ENCODE peak calls at places on chromosomes 4 and X, in five cellular contexts. One of them, this sample, is unnamed.

GRCh38 chr4:185101354-185101890 is 41.6 kb upstream of the SLC25A4 start:
- DNase-seq in OCI-LY7: no peak
- DNase-seq in GM23338: no peak
- DNase-seq in fibroblast of mammary gland: no peak
- DNase-seq in tibial artery: no peak
- DNase-seq in this sample: no peak

GRCh38 chr4:158729716-158730559 is 6.7 kb upstream of the PPID start:
- DNase-seq in OCI-LY7: peak
- DNase-seq in GM23338: peak
- DNase-seq in fibroblast of mammary gland: peak
- DNase-seq in tibial artery: peak
- DNase-seq in this sample: no peak

GRCh38 chr4:171928336-171928735 is 115.1 kb downstream of the GALNTL6 start:
- DNase-seq in OCI-LY7: no peak
- DNase-seq in GM23338: no peak
- DNase-seq in fibroblast of mammary gland: no peak
- DNase-seq in tibial artery: no peak
- DNase-seq in this sample: no peak

GRCh38 chr4:119479180-119479814 is 149.3 kb downstream of the PDE5A start:
- DNase-seq in OCI-LY7: no peak
- DNase-seq in GM23338: no peak
- DNase-seq in fibroblast of mammary gland: no peak
- DNase-seq in tibial artery: no peak
- DNase-seq in this sample: no peak

GRCh38 chr4:43337707-43338106 is 445.2 kb downstream of the GRXCR1 start:
- DNase-seq in OCI-LY7: no peak
- DNase-seq in GM23338: no peak
- DNase-seq in fibroblast of mammary gland: peak
- DNase-seq in tibial artery: no peak
- DNase-seq in this sample: no peak

GRCh38 chr4:110108470-110108869 is 89.9 kb downstream of the ELOVL6 start:
- DNase-seq in OCI-LY7: peak
- DNase-seq in GM23338: no peak
- DNase-seq in fibroblast of mammary gland: no peak
- DNase-seq in tibial artery: no peak
- DNase-seq in this sample: no peak

GRCh38 chrX:33336783-33337182 is 125.4 kb upstream of the DMD start:
- DNase-seq in OCI-LY7: peak
- DNase-seq in GM23338: peak
- DNase-seq in fibroblast of mammary gland: peak
- DNase-seq in tibial artery: peak
- DNase-seq in this sample: no peak

GRCh38 chrX:97637289-97637688 is 753.6 kb downstream of the RPA4 start:
- DNase-seq in OCI-LY7: no peak
- DNase-seq in GM23338: no peak
- DNase-seq in fibroblast of mammary gland: peak
- DNase-seq in tibial artery: no peak
- DNase-seq in this sample: no peak

GRCh38 chr4:88188738-88189417 is 30.4 kb upstream of the ABCG2 start:
- DNase-seq in OCI-LY7: no peak
- DNase-seq in GM23338: no peak
- DNase-seq in fibroblast of mammary gland: no peak
- DNase-seq in tibial artery: no peak
- DNase-seq in this sample: no peak

GRCh38 chr4:187321741-187322140 is 598.1 kb upstream of the FAT1 start:
- DNase-seq in OCI-LY7: no peak
- DNase-seq in GM23338: no peak
- DNase-seq in fibroblast of mammary gland: no peak
- DNase-seq in tibial artery: no peak
- DNase-seq in this sample: no peak

GRCh38 chr4:74206088-74206826 is 48.3 kb downstream of the MTHFD2L start:
- DNase-seq in OCI-LY7: no peak
- DNase-seq in GM23338: no peak
- DNase-seq in fibroblast of mammary gland: no peak
- DNase-seq in tibial artery: no peak
- DNase-seq in this sample: no peak

GRCh38 chr4:74549936-74550335 is 105.0 kb downstream of the AREG start:
- DNase-seq in OCI-LY7: no peak
- DNase-seq in GM23338: no peak
- DNase-seq in fibroblast of mammary gland: peak
- DNase-seq in tibial artery: no peak
- DNase-seq in this sample: no peak

GRCh38 chrX:39983715-39984114 is 114.0 kb downstream of the BCOR start:
- DNase-seq in OCI-LY7: no peak
- DNase-seq in GM23338: no peak
- DNase-seq in fibroblast of mammary gland: peak
- DNase-seq in tibial artery: no peak
- DNase-seq in this sample: no peak

GRCh38 chr4:141389649-141390048 is 169.0 kb downstream of the ZNF330 start:
- DNase-seq in OCI-LY7: no peak
- DNase-seq in GM23338: peak
- DNase-seq in fibroblast of mammary gland: no peak
- DNase-seq in tibial artery: no peak
- DNase-seq in this sample: no peak

DNA sequence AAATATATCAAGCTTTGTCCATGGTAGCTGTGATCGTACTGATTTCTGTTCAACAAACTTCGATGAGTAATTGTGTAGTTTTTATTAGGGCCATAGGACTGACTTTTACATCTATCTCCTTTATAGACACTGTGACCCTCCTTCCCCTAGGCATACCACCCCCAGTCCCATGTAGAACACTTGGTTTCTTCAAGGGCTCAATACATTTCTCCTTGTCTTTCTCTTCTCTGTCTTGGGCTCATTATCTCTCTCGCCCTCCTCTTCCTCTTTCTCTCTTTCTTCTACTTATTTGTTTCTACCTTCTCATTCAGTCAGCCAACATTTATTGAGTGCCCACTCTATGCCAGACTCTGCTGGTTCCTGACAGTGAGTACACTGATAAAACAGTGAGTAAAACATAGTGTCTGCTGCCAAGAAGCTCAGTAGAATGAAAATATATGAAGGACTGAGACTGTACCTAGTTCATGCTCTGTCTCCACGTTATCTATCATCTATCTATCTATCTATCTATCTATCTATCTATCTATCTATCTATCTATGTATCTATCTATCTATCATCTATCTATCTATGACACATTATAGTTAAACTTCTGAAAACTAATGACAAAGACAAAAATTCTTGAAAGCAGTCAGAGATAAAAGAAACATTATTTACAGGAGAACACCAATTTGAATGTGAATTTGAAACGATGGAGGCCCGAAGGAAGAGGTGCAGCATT is 122.8 kb downstream of the RBMX2 start:
- DNase-seq in OCI-LY7: no peak
- DNase-seq in GM23338: no peak
- DNase-seq in fibroblast of mammary gland: no peak
- DNase-seq in tibial artery: no peak
- DNase-seq in this sample: no peak
- H3K4me3 ChIP-seq in OCI-LY7: no peak
- H3K4me3 ChIP-seq in GM23338: peak
- H3K4me3 ChIP-seq in fibroblast of mammary gland: no peak
- H3K4me3 ChIP-seq in tibial artery: peak
- H3K4me3 ChIP-seq in this sample: peak

GRCh38 chr4:24625091-24625490 is 40.7 kb upstream of the DHX15 start:
- DNase-seq in OCI-LY7: no peak
- DNase-seq in GM23338: no peak
- DNase-seq in fibroblast of mammary gland: no peak
- DNase-seq in tibial artery: no peak
- DNase-seq in this sample: no peak

GRCh38 chr4:24624381-24624780 is 40.0 kb upstream of the DHX15 start:
- DNase-seq in OCI-LY7: no peak
- DNase-seq in GM23338: no peak
- DNase-seq in fibroblast of mammary gland: no peak
- DNase-seq in tibial artery: no peak
- DNase-seq in this sample: no peak

DNA sequence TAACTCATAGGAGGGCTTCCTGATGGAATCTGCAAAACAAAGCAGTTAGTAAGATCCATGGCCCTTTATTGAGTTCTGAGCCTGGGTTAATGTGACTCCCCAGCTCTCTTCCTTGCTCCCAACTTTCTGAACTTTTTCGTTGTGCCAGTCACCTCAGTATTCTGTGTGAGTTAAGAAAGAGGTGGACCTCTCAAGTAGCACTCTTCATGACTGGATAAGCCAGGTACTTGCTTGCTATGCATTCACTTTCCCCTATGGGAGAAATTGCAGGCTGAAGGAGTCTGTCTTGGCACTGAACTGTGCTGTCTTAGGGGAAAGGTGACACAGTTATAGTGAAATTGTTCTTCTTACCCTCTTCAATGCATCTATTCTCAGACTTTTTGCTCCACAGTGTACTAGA is 38.1 kb upstream of the DHX15 start:
- DNase-seq in OCI-LY7: no peak
- DNase-seq in GM23338: no peak
- DNase-seq in fibroblast of mammary gland: no peak
- DNase-seq in tibial artery: no peak
- DNase-seq in this sample: no peak
- H3K4me3 ChIP-seq in OCI-LY7: no peak
- H3K4me3 ChIP-seq in GM23338: no peak
- H3K4me3 ChIP-seq in fibroblast of mammary gland: no peak
- H3K4me3 ChIP-seq in tibial artery: no peak
- H3K4me3 ChIP-seq in this sample: no peak

GRCh38 chrX:107935200-107935599 is 47.0 kb downstream of the TEX13B start:
- DNase-seq in OCI-LY7: no peak
- DNase-seq in GM23338: peak
- DNase-seq in fibroblast of mammary gland: peak
- DNase-seq in tibial artery: no peak
- DNase-seq in this sample: no peak
- H3K4me3 ChIP-seq in OCI-LY7: no peak
- H3K4me3 ChIP-seq in GM23338: peak
- H3K4me3 ChIP-seq in fibroblast of mammary gland: peak
- H3K4me3 ChIP-seq in tibial artery: peak
- H3K4me3 ChIP-seq in this sample: no peak

DNA sequence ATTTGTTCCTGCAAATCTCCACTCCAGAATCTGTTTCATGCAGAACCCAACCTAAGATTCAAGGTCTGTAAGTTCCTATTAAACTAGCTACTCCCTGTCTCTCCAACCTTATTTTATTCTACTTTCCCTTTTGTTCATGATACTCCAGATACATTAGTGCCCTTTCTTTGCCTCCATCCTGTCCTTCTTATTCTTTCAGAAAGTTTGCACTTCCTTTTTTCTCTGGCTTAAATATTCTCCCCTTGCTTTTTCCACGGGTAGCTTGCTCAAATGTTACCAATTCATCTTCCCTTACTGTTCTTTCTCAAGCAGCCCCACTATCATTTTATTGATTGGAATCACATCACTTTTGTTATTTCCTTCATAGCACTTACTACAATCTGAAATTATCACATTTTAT is 72.1 kb downstream of the CAMK2D start:
- DNase-seq in OCI-LY7: no peak
- DNase-seq in GM23338: no peak
- DNase-seq in fibroblast of mammary gland: no peak
- DNase-seq in tibial artery: no peak
- DNase-seq in this sample: no peak
- H3K4me3 ChIP-seq in OCI-LY7: no peak
- H3K4me3 ChIP-seq in GM23338: no peak
- H3K4me3 ChIP-seq in fibroblast of mammary gland: no peak
- H3K4me3 ChIP-seq in tibial artery: no peak
- H3K4me3 ChIP-seq in this sample: no peak

DNA sequence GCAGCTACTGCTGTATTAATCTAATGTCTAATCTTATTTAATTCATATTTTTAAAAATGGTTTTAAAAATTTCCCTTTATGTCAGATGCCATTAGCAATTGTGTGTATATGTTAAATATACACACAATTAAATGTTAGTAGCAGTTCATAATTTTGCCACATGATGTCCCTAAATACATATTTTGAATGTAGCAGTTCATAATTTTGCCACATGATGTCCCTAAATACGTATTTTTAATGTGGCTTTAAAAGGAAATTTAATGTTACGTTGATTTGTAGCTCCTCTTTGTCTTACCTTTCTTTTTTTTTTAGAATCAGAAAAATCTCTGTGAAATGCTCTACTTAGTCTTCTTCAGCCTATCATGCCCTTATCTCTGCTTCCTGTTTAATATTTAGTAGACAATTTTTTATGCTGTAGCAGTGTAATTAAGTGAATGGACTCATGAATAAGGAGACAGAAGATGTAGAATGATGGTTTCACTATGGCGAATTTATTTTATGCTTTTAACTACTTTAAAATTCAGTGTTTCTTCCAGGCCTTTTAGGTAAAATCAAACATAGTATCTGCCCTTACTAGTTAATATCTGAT is 26.1 kb downstream of the RBM46 start:
- DNase-seq in OCI-LY7: peak
- DNase-seq in GM23338: peak
- DNase-seq in fibroblast of mammary gland: peak
- DNase-seq in tibial artery: no peak
- DNase-seq in this sample: no peak
- H3K4me3 ChIP-seq in OCI-LY7: no peak
- H3K4me3 ChIP-seq in GM23338: no peak
- H3K4me3 ChIP-seq in fibroblast of mammary gland: no peak
- H3K4me3 ChIP-seq in tibial artery: no peak
- H3K4me3 ChIP-seq in this sample: peak

GRCh38 chrX:63349307-63349706 is 1.8 kb downstream of the SPIN4 start:
- DNase-seq in OCI-LY7: peak
- DNase-seq in GM23338: peak
- DNase-seq in fibroblast of mammary gland: peak
- DNase-seq in tibial artery: no peak
- DNase-seq in this sample: no peak
- H3K4me3 ChIP-seq in OCI-LY7: peak
- H3K4me3 ChIP-seq in GM23338: peak
- H3K4me3 ChIP-seq in fibroblast of mammary gland: no peak
- H3K4me3 ChIP-seq in tibial artery: peak
- H3K4me3 ChIP-seq in this sample: peak